ENCODE peak calls at places on chromosome 11, in six cellular contexts. L is Panc1, T is Peyer's patch, C is A673, Y is body of pancreas, P is lower lobe of right lung. H is an unnamed sample. For H3K4me1, the result is how much of the 10 kb centered on the place peaks cover.

GRCh38 chr11:93663021-93663420 is 1.5 kb downstream of the CEP295 start:
- DNase-seq in T (no peak), C (no peak), L (no peak), P (no peak), Y (no peak), H (no peak)

GRCh38 chr11:76658651-76659650 is 11.6 kb downstream of the LRRC32 start:
- DNase-seq in Y (no peak), P (peak), L (no peak), T (no peak), C (no peak), H (no peak)

GRCh38 chr11:123460006-123460700 is 30.1 kb downstream of the GRAMD1B start:
- DNase-seq in C (no peak), L (no peak), T (no peak), Y (no peak), P (no peak), H (no peak)

GRCh38 chr11:26079966-26080365 is 252.0 kb upstream of the ANO3 start:
- DNase-seq in Y (no peak), T (no peak), L (no peak), C (no peak), P (no peak), H (no peak)

GRCh38 chr11:44659641-44660040 is 67.1 kb upstream of the TSPAN18 start:
- DNase-seq in Y (no peak), P (no peak), T (no peak), C (no peak), L (no peak), H (no peak)

GRCh38 chr11:93005239-93005638 is 35.8 kb downstream of the MTNR1B start:
- DNase-seq in L (no peak), Y (no peak), T (no peak), P (no peak), C (no peak), H (no peak)

GRCh38 chr11:72950685-72951084 is 136.5 kb downstream of the ATG16L2 start:
- DNase-seq in C (no peak), L (no peak), Y (no peak), P (no peak), T (no peak), H (no peak)

GRCh38 chr11:17649696-17650600 is 69.4 kb upstream of the MYOD1 start:
- DNase-seq in P (no peak), Y (no peak), T (no peak), C (peak), L (no peak), H (no peak)

GRCh38 chr11:43923327-43924111 is 18.9 kb upstream of the C11orf96 start:
- DNase-seq in Y (peak), T (no peak), P (no peak), L (no peak), C (peak), H (no peak)

GRCh38 chr11:12232819-12233601 is 122.6 kb downstream of the MICAL2 start:
- DNase-seq in P (no peak), Y (no peak), T (no peak), L (no peak), C (no peak), H (no peak)

GRCh38 chr11:57378166-57378565 is 2.8 kb downstream of the PRG3 start:
- DNase-seq in C (no peak), T (no peak), Y (no peak), L (no peak), P (no peak), H (no peak)

GRCh38 chr11:67640758-67641113 is 1.2 kb upstream of the TBX10 start:
- DNase-seq in P (no peak), C (no peak), L (no peak), T (no peak), Y (no peak), H (no peak)

GRCh38 chr11:94925422-94926270 is 47.7 kb downstream of the CWC15 start:
- DNase-seq in T (no peak), P (no peak), Y (no peak), L (no peak), C (peak), H (no peak)

GRCh38 chr11:104060820-104061219 is 24.4 kb downstream of the DDI1 start:
- DNase-seq in T (no peak), C (no peak), L (no peak), P (no peak), Y (no peak), H (no peak)

GRCh38 chr11:18384157-18384641 is 10.2 kb upstream of the LDHA start:
- DNase-seq in C (no peak), L (no peak), P (no peak), T (no peak), Y (peak), H (peak)

DNA sequence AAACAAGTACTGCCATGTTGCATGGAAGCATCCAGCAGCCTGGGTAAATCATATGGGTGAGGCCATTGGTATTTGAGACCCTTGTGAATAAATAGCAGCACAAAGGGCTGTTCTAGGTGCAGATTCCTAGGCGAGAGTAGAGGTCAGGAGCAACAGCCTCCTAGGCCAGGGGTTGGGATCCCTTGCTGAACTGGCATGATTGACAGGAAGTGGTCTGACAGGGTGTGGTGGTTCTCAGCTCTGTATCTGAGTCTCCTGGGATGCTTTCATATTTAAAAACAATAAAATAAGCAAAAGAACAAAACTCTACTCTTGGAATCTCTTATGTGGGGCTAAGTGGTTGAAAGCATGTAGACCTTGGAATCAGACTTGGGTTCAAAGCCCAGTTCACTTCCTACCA is 35.8 kb downstream of the INSC start:
- DNase-seq in C (no peak), T (no peak), Y (no peak), L (no peak), P (no peak), H (no peak)
- H3K27ac ChIP-seq in C (no peak), T (no peak), Y (no peak), L (no peak), P (no peak), H (no peak)

DNA sequence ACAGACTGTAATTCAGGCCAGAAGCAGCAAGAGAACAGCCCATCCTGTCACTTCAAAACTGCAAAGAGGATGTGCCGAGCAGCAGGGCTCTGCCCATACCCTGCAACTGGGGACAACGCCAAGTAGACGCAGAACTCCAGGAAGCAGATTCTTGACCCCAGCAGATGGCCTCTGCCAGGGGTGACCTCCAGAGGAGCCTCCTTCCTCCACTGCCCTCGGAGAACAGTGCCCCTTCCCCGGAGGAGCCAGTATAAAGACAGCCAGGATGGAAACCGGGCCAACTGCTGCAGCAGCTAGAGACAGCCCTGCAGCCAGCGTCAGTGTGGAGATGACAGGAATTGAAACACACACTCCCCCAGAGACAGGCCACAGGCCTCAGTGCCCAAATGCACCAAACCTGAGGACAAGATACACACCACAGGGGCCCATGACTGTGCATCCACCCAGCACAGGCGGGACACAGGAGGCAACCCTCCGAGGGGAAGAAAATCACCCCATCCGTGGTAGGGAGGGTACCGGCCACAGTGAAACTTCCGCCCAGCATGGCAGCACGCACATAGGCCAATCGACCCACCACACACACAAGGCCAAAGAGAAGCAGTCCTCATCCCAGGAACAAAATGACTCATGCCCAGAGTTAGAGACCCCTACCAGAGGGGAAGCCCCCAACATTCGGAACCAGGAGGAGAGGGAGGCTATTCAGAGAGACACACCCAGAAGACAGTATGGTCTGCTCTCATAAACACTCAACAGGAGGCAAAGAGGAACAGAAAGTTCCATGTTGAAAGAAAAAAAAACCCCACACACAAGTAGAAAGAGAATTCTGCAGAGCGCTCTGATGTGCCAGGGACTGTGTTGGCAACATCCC is 5.6 kb downstream of the AHNAK start:
- DNase-seq in P (no peak), Y (no peak), C (no peak), T (peak), L (no peak), H (no peak)
- H3K4me1 ChIP-seq in P (half or more), Y (half or more), C (half or more), T (half or more), L (half or more), H (half or more)

GRCh38 chr11:127461575-127462344 is 461.2 kb upstream of the KIRREL3 start:
- DNase-seq in P (no peak), L (no peak), Y (no peak), C (no peak), T (no peak), H (no peak)
- H3K27ac ChIP-seq in P (no peak), L (no peak), Y (no peak), C (no peak), T (no peak), H (no peak)

GRCh38 chr11:1520987-1521349 is 34.4 kb upstream of the MOB2 start:
- DNase-seq in P (no peak), T (peak), C (no peak), Y (no peak), L (no peak), H (no peak)
- H3K4me1 ChIP-seq in P (half or more), T (under half), C (under half), Y (under half), L (under half), H (under half)

DNA sequence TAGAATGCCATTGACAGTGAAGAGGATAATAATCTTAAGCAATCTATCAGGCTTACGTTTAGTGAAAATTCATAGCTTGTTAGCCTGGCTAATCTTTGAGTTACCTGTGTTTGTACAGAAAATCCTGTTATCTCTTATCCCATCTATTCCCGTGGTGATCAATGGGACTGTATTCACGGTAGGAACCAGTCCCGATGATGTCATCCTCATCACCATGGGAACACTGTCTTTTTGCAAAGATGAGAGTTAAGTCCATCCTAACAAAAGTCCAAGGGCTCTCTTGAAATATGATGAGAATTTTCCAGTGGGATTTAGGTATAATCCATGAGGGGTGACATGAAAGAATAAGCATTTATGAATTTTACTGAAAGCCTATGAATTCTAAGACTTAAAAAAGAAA is 762.2 kb downstream of the ETS1 start:
- DNase-seq in C (no peak), Y (no peak), T (no peak), L (no peak), P (no peak), H (no peak)
- H3K27ac ChIP-seq in C (no peak), Y (no peak), T (no peak), L (no peak), P (no peak), H (no peak)

GRCh38 chr11:128480066-128480465 is 107.3 kb downstream of the ETS1 start:
- DNase-seq in L (no peak), P (no peak), Y (no peak), C (no peak), T (no peak), H (no peak)
- H3K4me1 ChIP-seq in L (under half), P (half or more), Y (under half), C (under half), T (half or more), H (under half)

GRCh38 chr11:64250875-64251721 is at the start of gene PLCB3:
- DNase-seq in T (peak), P (peak), C (peak), Y (peak), L (no peak), H (no peak)
- H3K27ac ChIP-seq in T (peak), P (peak), C (peak), Y (peak), L (peak), H (no peak)

GRCh38 chr11:9717040-9717357 is 53.1 kb downstream of the SWAP70 start:
- DNase-seq in L (no peak), C (no peak), T (no peak), Y (no peak), P (no peak), H (no peak)

GRCh38 chr11:9722893-9723292 is 59.0 kb downstream of the SWAP70 start:
- DNase-seq in L (no peak), C (no peak), Y (no peak), P (no peak), T (no peak), H (no peak)

GRCh38 chr11:9722023-9722422 is 58.1 kb downstream of the SWAP70 start:
- DNase-seq in P (no peak), L (no peak), Y (no peak), C (no peak), T (no peak), H (no peak)

GRCh38 chr11:9717719-9718118 is 53.8 kb downstream of the SWAP70 start:
- DNase-seq in T (no peak), L (no peak), P (no peak), C (peak), Y (no peak), H (no peak)

GRCh38 chr11:9719949-9720646 is 56.2 kb downstream of the SWAP70 start:
- DNase-seq in Y (no peak), L (no peak), T (no peak), P (no peak), C (peak), H (no peak)
- H3K4me1 ChIP-seq in Y (under half), L (under half), T (under half), P (under half), C (under half), H (under half)